ENCODE peak calls at places on chromosomes 3 and 15, in ten cellular contexts. E is GM23338, G is NB4, F is HCT116, A is HFFc6, I is breast epithelium, Q is B cell, T is thyroid gland, W is HFF-Myc, L is GM06990. D is an unnamed sample.

GRCh38 chr3:186025161-186025560 is 83.7 kb downstream of the ETV5 start:
- DNase-seq in E (no peak), G (no peak), F (no peak), A (peak), I (no peak), Q (no peak), T (no peak), W (peak), L (no peak), D (no peak)

GRCh38 chr15:89551502-89551901 is 23.8 kb upstream of the TICRR start:
- DNase-seq in E (no peak), G (peak), F (no peak), A (no peak), I (no peak), Q (no peak), T (no peak), W (no peak), L (no peak), D (no peak)

GRCh38 chr15:60477991-60478632 is 830 bp downstream of the ICE2 start:
- DNase-seq in E (peak), G (peak), F (no peak), A (peak), I (no peak), Q (no peak), T (peak), W (no peak), L (peak), D (no peak)

GRCh38 chr3:127675651-127676391 is 3.1 kb downstream of the ABTB1 start:
- DNase-seq in E (no peak), G (no peak), F (no peak), A (no peak), I (peak), Q (no peak), T (no peak), W (no peak), L (no peak), D (no peak)

GRCh38 chr3:139388077-139388476 is 1.4 kb downstream of the COPB2 start:
- DNase-seq in E (no peak), G (no peak), F (no peak), A (no peak), I (no peak), Q (no peak), T (no peak), W (no peak), L (no peak), D (no peak)

GRCh38 chr3:43779850-43780249 is 89.1 kb downstream of the ABHD5 start:
- DNase-seq in E (no peak), G (no peak), F (no peak), A (no peak), I (no peak), Q (no peak), T (no peak), W (no peak), L (no peak), D (no peak)

GRCh38 chr3:151772825-151773480 is 39.2 kb downstream of the AADACL2 start:
- DNase-seq in E (no peak), G (no peak), F (no peak), A (no peak), I (no peak), Q (no peak), T (no peak), W (no peak), L (no peak), D (no peak)

GRCh38 chr3:79419222-79419621 is 348.6 kb downstream of the ROBO1 start:
- DNase-seq in E (no peak), G (no peak), F (no peak), A (no peak), I (no peak), Q (no peak), T (no peak), W (no peak), L (no peak), D (no peak)

GRCh38 chr15:25850154-25851111 is 12.7 kb downstream of the ATP10A start:
- DNase-seq in E (peak), G (peak), F (no peak), A (peak), I (peak), Q (peak), T (peak), W (peak), L (peak), D (no peak)

GRCh38 chr3:58556001-58556400 is 19.0 kb upstream of the ACOX2 start:
- DNase-seq in E (no peak), G (no peak), F (no peak), A (no peak), I (no peak), Q (no peak), T (no peak), W (no peak), L (no peak), D (no peak)

GRCh38 chr15:99441871-99442267 is 123.9 kb upstream of the MEF2A start:
- DNase-seq in E (no peak), G (no peak), F (no peak), A (no peak), I (no peak), Q (no peak), T (peak), W (no peak), L (no peak), D (no peak)

GRCh38 chr15:89628301-89628700 is 27.0 kb downstream of the KIF7 start:
- DNase-seq in E (no peak), G (no peak), F (no peak), A (no peak), I (no peak), Q (no peak), T (no peak), W (no peak), L (no peak), D (no peak)

GRCh38 chr3:62109534-62109933 is 263.8 kb downstream of the FEZF2 start:
- DNase-seq in E (peak), G (no peak), F (no peak), A (peak), I (no peak), Q (no peak), T (no peak), W (peak), L (no peak), D (no peak)
- TF ChIP-seq CTCF in E (peak), G (no peak), F (no peak), A (peak), I (no peak), Q (no peak), T (no peak), W (peak), L (no peak), D (no peak)

GRCh38 chr15:51621917-51622268 is 678 bp downstream of the DMXL2 start:
- DNase-seq in E (peak), G (peak), F (peak), A (peak), I (no peak), Q (peak), T (peak), W (no peak), L (no peak), D (peak)
- TF ChIP-seq CTCF in E (no peak), G (peak), F (no peak), A (peak), I (no peak), Q (no peak), T (peak), W (no peak), L (peak), D (peak)

GRCh38 chr3:50817756-50818518 is 143.2 kb downstream of the DOCK3 start:
- DNase-seq in E (peak), G (no peak), F (no peak), A (no peak), I (no peak), Q (no peak), T (no peak), W (no peak), L (no peak), D (no peak)

GRCh38 chr3:50811893-50812292 is 137.2 kb downstream of the DOCK3 start:
- DNase-seq in E (no peak), G (no peak), F (no peak), A (no peak), I (no peak), Q (no peak), T (no peak), W (no peak), L (no peak), D (no peak)

GRCh38 chr3:50816896-50817295 is 142.2 kb downstream of the DOCK3 start:
- DNase-seq in E (no peak), G (no peak), F (no peak), A (peak), I (no peak), Q (no peak), T (no peak), W (no peak), L (no peak), D (no peak)

GRCh38 chr3:50815844-50816243 is 141.1 kb downstream of the DOCK3 start:
- DNase-seq in E (no peak), G (no peak), F (no peak), A (no peak), I (no peak), Q (no peak), T (no peak), W (no peak), L (no peak), D (no peak)
- TF ChIP-seq CTCF in E (no peak), G (no peak), F (no peak), A (no peak), I (no peak), Q (no peak), T (no peak), W (no peak), L (no peak), D (no peak)

GRCh38 chr15:70147778-70148177 is 50.1 kb upstream of the TLE3 start:
- DNase-seq in E (no peak), G (peak), F (no peak), A (no peak), I (no peak), Q (no peak), T (no peak), W (no peak), L (no peak), D (no peak)

GRCh38 chr15:70151008-70151407 is 53.3 kb upstream of the TLE3 start:
- DNase-seq in E (no peak), G (no peak), F (no peak), A (no peak), I (no peak), Q (no peak), T (no peak), W (no peak), L (no peak), D (no peak)

GRCh38 chr15:70151441-70151840 is 53.7 kb upstream of the TLE3 start:
- DNase-seq in E (no peak), G (no peak), F (no peak), A (no peak), I (no peak), Q (no peak), T (no peak), W (no peak), L (no peak), D (no peak)

GRCh38 chr15:70150405-70150747 is 52.7 kb upstream of the TLE3 start:
- DNase-seq in E (no peak), G (no peak), F (no peak), A (no peak), I (no peak), Q (no peak), T (no peak), W (no peak), L (no peak), D (no peak)

GRCh38 chr15:70149667-70150404 is 52.1 kb upstream of the TLE3 start:
- DNase-seq in E (no peak), G (no peak), F (no peak), A (peak), I (no peak), Q (no peak), T (no peak), W (no peak), L (no peak), D (no peak)
- TF ChIP-seq CTCF in E (no peak), G (no peak), F (no peak), A (no peak), I (no peak), Q (no peak), T (no peak), W (no peak), L (no peak), D (no peak)

DNA sequence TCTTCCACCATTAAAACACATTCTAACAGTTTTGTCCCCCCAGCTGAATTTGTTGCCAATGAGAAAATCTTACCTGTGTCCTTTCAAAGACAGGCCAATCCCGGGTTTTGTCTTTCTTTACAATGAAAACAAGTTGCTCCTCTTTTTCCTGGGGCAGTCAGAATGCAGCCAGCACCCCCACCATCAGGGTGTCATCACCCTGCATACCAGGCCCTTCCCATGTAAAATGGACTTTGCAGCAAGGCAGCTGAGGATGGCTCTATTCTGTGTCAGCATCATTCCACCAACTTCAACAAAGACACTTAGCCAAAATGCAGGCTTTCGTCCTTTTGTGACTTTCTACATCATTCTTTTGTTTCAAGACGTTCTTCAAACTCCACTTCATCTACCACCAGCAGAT is 490.9 kb downstream of the OCA2 start:
- DNase-seq in E (peak), G (no peak), F (no peak), A (no peak), I (no peak), Q (no peak), T (no peak), W (no peak), L (no peak), D (no peak)
- TF ChIP-seq CTCF in E (peak), G (no peak), F (no peak), A (peak), I (no peak), Q (no peak), T (no peak), W (no peak), L (no peak), D (no peak)

DNA sequence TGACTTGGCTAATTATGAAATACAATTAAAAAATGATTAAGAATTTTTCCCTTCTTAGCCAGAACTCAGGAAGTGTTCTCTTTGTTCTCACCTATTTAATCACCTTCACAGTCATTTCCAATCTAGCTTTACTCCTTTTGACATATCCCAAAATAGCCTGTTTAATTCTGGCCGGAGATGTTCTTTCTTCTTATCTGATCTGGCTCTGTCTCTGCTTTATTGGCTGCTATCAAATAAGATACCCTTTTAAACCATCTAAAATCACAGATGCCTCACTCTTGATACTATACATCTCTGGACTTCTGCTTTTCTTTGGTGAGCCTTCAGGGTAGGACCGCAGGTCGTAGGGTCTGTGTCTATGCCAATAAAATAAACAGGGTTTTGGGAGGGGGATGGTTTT is 319.2 kb upstream of the SEMA6D start:
- DNase-seq in E (no peak), G (no peak), F (no peak), A (no peak), I (no peak), Q (no peak), T (no peak), W (no peak), L (no peak), D (no peak)
- TF ChIP-seq CTCF in E (no peak), G (no peak), F (no peak), A (no peak), I (no peak), Q (no peak), T (no peak), W (no peak), L (no peak), D (no peak)

DNA sequence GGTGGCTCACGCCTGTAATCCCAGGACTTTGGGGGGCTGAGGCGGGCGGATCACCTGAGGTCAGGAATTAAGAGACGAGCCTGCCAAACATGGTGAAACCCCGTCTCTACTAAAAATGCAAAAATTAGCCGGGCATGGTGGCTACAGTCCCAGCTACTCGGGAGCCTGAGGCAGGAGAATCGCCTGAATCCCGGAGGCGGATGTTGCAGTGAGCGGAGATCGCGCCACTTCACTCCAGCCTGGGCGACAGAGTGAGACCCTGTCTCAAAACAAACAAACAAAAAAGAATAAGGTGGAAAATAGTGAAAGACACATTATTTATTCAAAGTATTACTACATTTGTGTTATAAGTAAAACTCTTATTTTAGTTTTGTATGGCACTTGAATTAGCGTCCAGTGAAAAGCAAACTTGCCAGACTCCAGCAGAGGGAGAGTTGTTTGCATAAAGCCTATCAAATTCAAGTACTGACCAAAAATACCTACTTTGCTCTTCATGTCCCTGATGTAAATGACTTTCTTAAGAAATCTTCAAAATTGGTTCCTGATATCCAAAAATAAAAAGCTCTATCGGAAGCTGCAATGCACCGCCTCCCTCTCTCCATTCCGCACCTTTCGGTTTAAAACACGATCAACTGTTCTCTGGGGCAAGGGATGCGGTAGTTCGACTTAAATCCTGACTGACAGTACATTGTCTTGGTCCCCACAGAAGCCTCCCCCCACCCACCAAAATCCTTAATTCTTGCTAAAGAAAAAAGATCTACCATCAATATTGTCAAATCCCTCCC is 1.2 kb downstream of the TRPM7 start:
- DNase-seq in E (peak), G (peak), F (no peak), A (no peak), I (no peak), Q (no peak), T (peak), W (no peak), L (no peak), D (no peak)
- TF ChIP-seq CTCF in E (no peak), G (no peak), F (no peak), A (no peak), I (no peak), Q (no peak), T (no peak), W (peak), L (no peak), D (no peak)

GRCh38 chr3:190044142-190044541 is 76.6 kb downstream of the P3H2 start:
- DNase-seq in E (no peak), G (no peak), F (no peak), A (peak), I (no peak), Q (no peak), T (no peak), W (no peak), L (peak), D (no peak)

GRCh38 chr3:190041333-190042041 is 79.2 kb downstream of the P3H2 start:
- DNase-seq in E (peak), G (no peak), F (no peak), A (no peak), I (no peak), Q (no peak), T (peak), W (no peak), L (peak), D (no peak)

GRCh38 chr3:190036631-190037030 is 84.1 kb downstream of the P3H2 start:
- DNase-seq in E (no peak), G (no peak), F (no peak), A (peak), I (no peak), Q (no peak), T (no peak), W (no peak), L (no peak), D (no peak)

GRCh38 chr3:190038050-190038631 is 82.6 kb downstream of the P3H2 start:
- DNase-seq in E (no peak), G (peak), F (peak), A (peak), I (peak), Q (no peak), T (peak), W (no peak), L (no peak), D (no peak)

DNA sequence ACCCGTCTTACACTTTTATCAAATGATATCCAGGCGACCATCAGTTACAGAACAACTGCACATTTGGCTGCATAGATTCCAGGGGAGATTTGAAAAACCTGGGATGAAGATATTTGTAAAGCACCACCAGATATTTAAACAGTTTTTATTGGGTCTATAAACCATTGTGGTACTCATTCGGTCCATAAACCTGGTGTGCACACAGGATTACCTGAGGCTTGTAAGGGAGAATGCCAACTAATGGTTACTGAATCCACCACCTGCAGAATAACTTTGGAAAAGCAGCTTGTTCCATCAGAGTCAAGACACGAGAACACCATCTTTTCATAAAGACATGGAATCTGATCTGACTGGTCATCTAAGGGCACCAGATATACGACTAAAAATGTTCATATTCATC is 80.6 kb downstream of the P3H2 start:
- DNase-seq in E (no peak), G (no peak), F (no peak), A (no peak), I (no peak), Q (no peak), T (no peak), W (no peak), L (no peak), D (no peak)
- TF ChIP-seq CTCF in E (no peak), G (no peak), F (no peak), A (no peak), I (no peak), Q (no peak), T (no peak), W (no peak), L (no peak), D (no peak)

GRCh38 chr3:10693457-10693856 is 122.6 kb upstream of the SLC6A11 start:
- DNase-seq in E (peak), G (peak), F (no peak), A (peak), I (no peak), Q (no peak), T (no peak), W (no peak), L (no peak), D (no peak)
- TF ChIP-seq CTCF in E (peak), G (peak), F (peak), A (peak), I (no peak), Q (no peak), T (no peak), W (peak), L (peak), D (no peak)

D was measured in neural crest cell.